ENCODE peak calls at places on chromosomes 12 and 14, in five cellular contexts. O is amygdala, Z is lung microvascular endothelial cell, R is nephron progenitor cell, M is CMK. J is an unnamed sample.

GRCh38 chr12:132659146-132659545 is 28.0 kb downstream of the POLE start:
- DNase-seq in O (no peak), Z (no peak), M (no peak), R (no peak), J (no peak)

GRCh38 chr14:102798926-102799325 is 21.7 kb downstream of the TRAF3 start:
- DNase-seq in R (no peak), O (no peak), M (no peak), Z (no peak), J (no peak)

GRCh38 chr12:6952121-6952859 is 1.1 kb downstream of the PTPN6 start:
- DNase-seq in M (no peak), O (no peak), Z (no peak), R (no peak), J (no peak)

GRCh38 chr12:19869413-19869812 is 430.1 kb downstream of the AEBP2 start:
- DNase-seq in Z (no peak), O (no peak), R (no peak), M (no peak), J (no peak)

GRCh38 chr12:104975621-104976343 is 10.3 kb upstream of the NOPCHAP1 start:
- DNase-seq in Z (no peak), R (no peak), O (no peak), M (no peak), J (no peak)

GRCh38 chr12:12469386-12469785 is 93.3 kb downstream of the DUSP16 start:
- DNase-seq in O (no peak), Z (no peak), R (no peak), M (no peak), J (no peak)

GRCh38 chr14:95355422-95355821 is 35.7 kb upstream of the CLMN start:
- DNase-seq in M (no peak), Z (no peak), O (no peak), R (no peak), J (no peak)

GRCh38 chr12:32532951-32533350 is 133.6 kb downstream of the FGD4 start:
- DNase-seq in M (no peak), O (no peak), R (no peak), Z (no peak), J (no peak)

GRCh38 chr12:54259194-54260011 is 20.5 kb downstream of the CBX5 start:
- DNase-seq in O (peak; percentile 62), R (peak; percentile 79), Z (peak; percentile 93), M (no peak), J (peak; percentile 91)

GRCh38 chr14:36627981-36628380 is 33.7 kb upstream of the PAX9 start:
- DNase-seq in M (no peak), Z (no peak), O (no peak), R (no peak), J (no peak)

GRCh38 chr14:55116246-55117030 is 12.6 kb upstream of the LGALS3 start:
- DNase-seq in O (no peak), Z (no peak), R (no peak), M (no peak), J (no peak)

GRCh38 chr14:64706552-64707193 is 2.4 kb downstream of the PLEKHG3 start:
- DNase-seq in R (peak; percentile 69), M (no peak), Z (no peak), O (peak; percentile 72), J (peak; percentile 67)

GRCh38 chr14:94599656-94600004 is 12.6 kb upstream of the SERPINA3 start:
- DNase-seq in O (no peak), R (no peak), Z (no peak), M (no peak), J (no peak)

J was measured in WTC11.